ENCODE peak calls at places on chromosomes 13 and 19, in eight cellular contexts. One of them, this sample, is unnamed.
A peak's percentile ranks its signal among the peaks of the same experiment; 100 is the strongest.

GRCh38 chr13:42574011-42574410 is at the start of gene TNFSF11:
- DNase-seq in DMS153: no peak
- DNase-seq in naive thymus-derived CD8-positive, alpha-beta T cell: no peak
- DNase-seq in mesenteric fat pad: no peak
- DNase-seq in T follicular helper cell: no peak
- DNase-seq in Daoy: no peak
- DNase-seq in stimulated activated CD8-positive, alpha-beta memory T cell treated with anti-CD3 and anti-CD28 coated beads, Interleukin-7, amount 100 ng/mL, for 1 hour: no peak
- DNase-seq in NCI-H187: no peak
- DNase-seq in this sample: no peak

GRCh38 chr19:47309608-47310007 is at the start of gene C5AR1:
- DNase-seq in DMS153: no peak
- DNase-seq in naive thymus-derived CD8-positive, alpha-beta T cell: no peak
- DNase-seq in mesenteric fat pad: no peak
- DNase-seq in T follicular helper cell: no peak
- DNase-seq in Daoy: no peak
- DNase-seq in stimulated activated CD8-positive, alpha-beta memory T cell treated with anti-CD3 and anti-CD28 coated beads, Interleukin-7, amount 100 ng/mL, for 1 hour: no peak
- DNase-seq in NCI-H187: no peak
- DNase-seq in this sample: no peak

GRCh38 chr19:46068345-46069258 is 27.8 kb upstream of the IGFL4 start:
- DNase-seq in DMS153: no peak
- DNase-seq in naive thymus-derived CD8-positive, alpha-beta T cell: no peak
- DNase-seq in mesenteric fat pad: no peak
- DNase-seq in T follicular helper cell: no peak
- DNase-seq in Daoy: peak; percentile 95
- DNase-seq in stimulated activated CD8-positive, alpha-beta memory T cell treated with anti-CD3 and anti-CD28 coated beads, Interleukin-7, amount 100 ng/mL, for 1 hour: no peak
- DNase-seq in NCI-H187: no peak
- DNase-seq in this sample: no peak

GRCh38 chr19:40415799-40416198 is 2.6 kb upstream of the PRX start:
- DNase-seq in DMS153: no peak
- DNase-seq in naive thymus-derived CD8-positive, alpha-beta T cell: no peak
- DNase-seq in mesenteric fat pad: no peak
- DNase-seq in T follicular helper cell: no peak
- DNase-seq in Daoy: no peak
- DNase-seq in stimulated activated CD8-positive, alpha-beta memory T cell treated with anti-CD3 and anti-CD28 coated beads, Interleukin-7, amount 100 ng/mL, for 1 hour: no peak
- DNase-seq in NCI-H187: no peak
- DNase-seq in this sample: no peak

GRCh38 chr13:24910502-24911134 is 146.6 kb downstream of the RNF17 start:
- DNase-seq in DMS153: no peak
- DNase-seq in naive thymus-derived CD8-positive, alpha-beta T cell: no peak
- DNase-seq in mesenteric fat pad: no peak
- DNase-seq in T follicular helper cell: no peak
- DNase-seq in Daoy: no peak
- DNase-seq in stimulated activated CD8-positive, alpha-beta memory T cell treated with anti-CD3 and anti-CD28 coated beads, Interleukin-7, amount 100 ng/mL, for 1 hour: no peak
- DNase-seq in NCI-H187: no peak
- DNase-seq in this sample: no peak

GRCh38 chr13:113186061-113186900 is 22.2 kb downstream of the PCID2 start:
- DNase-seq in DMS153: no peak
- DNase-seq in naive thymus-derived CD8-positive, alpha-beta T cell: no peak
- DNase-seq in mesenteric fat pad: no peak
- DNase-seq in T follicular helper cell: no peak
- DNase-seq in Daoy: no peak
- DNase-seq in stimulated activated CD8-positive, alpha-beta memory T cell treated with anti-CD3 and anti-CD28 coated beads, Interleukin-7, amount 100 ng/mL, for 1 hour: no peak
- DNase-seq in NCI-H187: no peak
- DNase-seq in this sample: no peak

GRCh38 chr19:48629297-48629598 is 7.9 kb downstream of the DBP start:
- DNase-seq in DMS153: no peak
- DNase-seq in naive thymus-derived CD8-positive, alpha-beta T cell: no peak
- DNase-seq in mesenteric fat pad: no peak
- DNase-seq in T follicular helper cell: no peak
- DNase-seq in Daoy: no peak
- DNase-seq in stimulated activated CD8-positive, alpha-beta memory T cell treated with anti-CD3 and anti-CD28 coated beads, Interleukin-7, amount 100 ng/mL, for 1 hour: no peak
- DNase-seq in NCI-H187: no peak
- DNase-seq in this sample: no peak

GRCh38 chr13:53048880-53049279 is 20.3 kb downstream of the OLFM4 start:
- DNase-seq in DMS153: no peak
- DNase-seq in naive thymus-derived CD8-positive, alpha-beta T cell: no peak
- DNase-seq in mesenteric fat pad: no peak
- DNase-seq in T follicular helper cell: no peak
- DNase-seq in Daoy: no peak
- DNase-seq in stimulated activated CD8-positive, alpha-beta memory T cell treated with anti-CD3 and anti-CD28 coated beads, Interleukin-7, amount 100 ng/mL, for 1 hour: no peak
- DNase-seq in NCI-H187: no peak
- DNase-seq in this sample: no peak

GRCh38 chr19:16143399-16144215 is at the start of gene HSH2D:
- DNase-seq in DMS153: peak; percentile 86
- DNase-seq in naive thymus-derived CD8-positive, alpha-beta T cell: peak; percentile 80
- DNase-seq in mesenteric fat pad: no peak
- DNase-seq in T follicular helper cell: peak; percentile 67
- DNase-seq in Daoy: no peak
- DNase-seq in stimulated activated CD8-positive, alpha-beta memory T cell treated with anti-CD3 and anti-CD28 coated beads, Interleukin-7, amount 100 ng/mL, for 1 hour: peak; percentile 63
- DNase-seq in NCI-H187: no peak
- DNase-seq in this sample: peak; percentile 75

GRCh38 chr13:52846567-52847321 is 1.7 kb downstream of the PCDH8 start:
- DNase-seq in DMS153: no peak
- DNase-seq in naive thymus-derived CD8-positive, alpha-beta T cell: no peak
- DNase-seq in mesenteric fat pad: no peak
- DNase-seq in T follicular helper cell: no peak
- DNase-seq in Daoy: peak; percentile 52
- DNase-seq in stimulated activated CD8-positive, alpha-beta memory T cell treated with anti-CD3 and anti-CD28 coated beads, Interleukin-7, amount 100 ng/mL, for 1 hour: no peak
- DNase-seq in NCI-H187: no peak
- DNase-seq in this sample: no peak

GRCh38 chr19:4638330-4638729 is 986 bp upstream of the TNFAIP8L1 start:
- DNase-seq in DMS153: no peak
- DNase-seq in naive thymus-derived CD8-positive, alpha-beta T cell: no peak
- DNase-seq in mesenteric fat pad: no peak
- DNase-seq in T follicular helper cell: no peak
- DNase-seq in Daoy: no peak
- DNase-seq in stimulated activated CD8-positive, alpha-beta memory T cell treated with anti-CD3 and anti-CD28 coated beads, Interleukin-7, amount 100 ng/mL, for 1 hour: no peak
- DNase-seq in NCI-H187: no peak
- DNase-seq in this sample: no peak

GRCh38 chr13:66689628-66690027 is 540.5 kb downstream of the PCDH9 start:
- DNase-seq in DMS153: no peak
- DNase-seq in naive thymus-derived CD8-positive, alpha-beta T cell: no peak
- DNase-seq in mesenteric fat pad: no peak
- DNase-seq in T follicular helper cell: no peak
- DNase-seq in Daoy: no peak
- DNase-seq in stimulated activated CD8-positive, alpha-beta memory T cell treated with anti-CD3 and anti-CD28 coated beads, Interleukin-7, amount 100 ng/mL, for 1 hour: no peak
- DNase-seq in NCI-H187: no peak
- DNase-seq in this sample: no peak

GRCh38 chr19:55641376-55642152 is 762 bp downstream of the ZNF580 start:
- DNase-seq in DMS153: no peak
- DNase-seq in naive thymus-derived CD8-positive, alpha-beta T cell: peak; percentile 28
- DNase-seq in mesenteric fat pad: no peak
- DNase-seq in T follicular helper cell: no peak
- DNase-seq in Daoy: no peak
- DNase-seq in stimulated activated CD8-positive, alpha-beta memory T cell treated with anti-CD3 and anti-CD28 coated beads, Interleukin-7, amount 100 ng/mL, for 1 hour: no peak
- DNase-seq in NCI-H187: no peak
- DNase-seq in this sample: peak; percentile 22

GRCh38 chr19:16208847-16209246 is 11.1 kb downstream of the AP1M1 start:
- DNase-seq in DMS153: no peak
- DNase-seq in naive thymus-derived CD8-positive, alpha-beta T cell: no peak
- DNase-seq in mesenteric fat pad: peak; percentile 80
- DNase-seq in T follicular helper cell: no peak
- DNase-seq in Daoy: no peak
- DNase-seq in stimulated activated CD8-positive, alpha-beta memory T cell treated with anti-CD3 and anti-CD28 coated beads, Interleukin-7, amount 100 ng/mL, for 1 hour: no peak
- DNase-seq in NCI-H187: no peak
- DNase-seq in this sample: no peak

GRCh38 chr13:38325426-38325825 is 24.2 kb upstream of the UFM1 start:
- DNase-seq in DMS153: no peak
- DNase-seq in naive thymus-derived CD8-positive, alpha-beta T cell: no peak
- DNase-seq in mesenteric fat pad: no peak
- DNase-seq in T follicular helper cell: no peak
- DNase-seq in Daoy: no peak
- DNase-seq in stimulated activated CD8-positive, alpha-beta memory T cell treated with anti-CD3 and anti-CD28 coated beads, Interleukin-7, amount 100 ng/mL, for 1 hour: no peak
- DNase-seq in NCI-H187: no peak
- DNase-seq in this sample: no peak

GRCh38 chr13:51538626-51539179 is 45.6 kb upstream of the WDFY2 start:
- DNase-seq in DMS153: no peak
- DNase-seq in naive thymus-derived CD8-positive, alpha-beta T cell: no peak
- DNase-seq in mesenteric fat pad: no peak
- DNase-seq in T follicular helper cell: no peak
- DNase-seq in Daoy: no peak
- DNase-seq in stimulated activated CD8-positive, alpha-beta memory T cell treated with anti-CD3 and anti-CD28 coated beads, Interleukin-7, amount 100 ng/mL, for 1 hour: no peak
- DNase-seq in NCI-H187: no peak
- DNase-seq in this sample: no peak

GRCh38 chr13:114021464-114022308 is 47.8 kb upstream of the C13orf46 start:
- DNase-seq in DMS153: no peak
- DNase-seq in naive thymus-derived CD8-positive, alpha-beta T cell: no peak
- DNase-seq in mesenteric fat pad: no peak
- DNase-seq in T follicular helper cell: no peak
- DNase-seq in Daoy: no peak
- DNase-seq in stimulated activated CD8-positive, alpha-beta memory T cell treated with anti-CD3 and anti-CD28 coated beads, Interleukin-7, amount 100 ng/mL, for 1 hour: no peak
- DNase-seq in NCI-H187: no peak
- DNase-seq in this sample: no peak

GRCh38 chr13:91305652-91306051 is 41.8 kb upstream of the MIR17HG start:
- DNase-seq in DMS153: no peak
- DNase-seq in naive thymus-derived CD8-positive, alpha-beta T cell: no peak
- DNase-seq in mesenteric fat pad: no peak
- DNase-seq in T follicular helper cell: no peak
- DNase-seq in Daoy: no peak
- DNase-seq in stimulated activated CD8-positive, alpha-beta memory T cell treated with anti-CD3 and anti-CD28 coated beads, Interleukin-7, amount 100 ng/mL, for 1 hour: no peak
- DNase-seq in NCI-H187: no peak
- DNase-seq in this sample: no peak

GRCh38 chr13:114211446-114211845 is 23.3 kb upstream of the CDC16 start:
- DNase-seq in DMS153: peak; percentile 34
- DNase-seq in naive thymus-derived CD8-positive, alpha-beta T cell: no peak
- DNase-seq in mesenteric fat pad: no peak
- DNase-seq in T follicular helper cell: no peak
- DNase-seq in Daoy: no peak
- DNase-seq in stimulated activated CD8-positive, alpha-beta memory T cell treated with anti-CD3 and anti-CD28 coated beads, Interleukin-7, amount 100 ng/mL, for 1 hour: no peak
- DNase-seq in NCI-H187: no peak
- DNase-seq in this sample: no peak

GRCh38 chr13:63435668-63436275 is 2020.1 kb upstream of the PCDH20 start:
- DNase-seq in DMS153: no peak
- DNase-seq in naive thymus-derived CD8-positive, alpha-beta T cell: no peak
- DNase-seq in mesenteric fat pad: no peak
- DNase-seq in T follicular helper cell: no peak
- DNase-seq in Daoy: no peak
- DNase-seq in stimulated activated CD8-positive, alpha-beta memory T cell treated with anti-CD3 and anti-CD28 coated beads, Interleukin-7, amount 100 ng/mL, for 1 hour: no peak
- DNase-seq in NCI-H187: no peak
- DNase-seq in this sample: no peak

GRCh38 chr13:27622102-27622820 is 569 bp downstream of the POLR1D start:
- DNase-seq in DMS153: no peak
- DNase-seq in naive thymus-derived CD8-positive, alpha-beta T cell: no peak
- DNase-seq in mesenteric fat pad: no peak
- DNase-seq in T follicular helper cell: no peak
- DNase-seq in Daoy: no peak
- DNase-seq in stimulated activated CD8-positive, alpha-beta memory T cell treated with anti-CD3 and anti-CD28 coated beads, Interleukin-7, amount 100 ng/mL, for 1 hour: no peak
- DNase-seq in NCI-H187: no peak
- DNase-seq in this sample: no peak